ENCODE peak calls at places on chromosome 20, in five cellular contexts. L is heart right ventricle, D is heart left ventricle, T is RWPE2, H is esophagus squamous epithelium. K is an unnamed sample.

GRCh38 chr20:11195899-11196558 is 522.2 kb upstream of the JAG1 start:
- DNase-seq in L (no peak), D (no peak), T (peak; percentile 66), H (no peak), K (peak; percentile 41)

GRCh38 chr20:48584391-48585249 is 243.2 kb downstream of the PREX1 start:
- DNase-seq in L (no peak), D (no peak), T (no peak), H (no peak), K (no peak)

GRCh38 chr20:1935696-1936366 is 40.6 kb downstream of the SIRPA start:
- DNase-seq in L (peak; percentile 77), D (peak; percentile 83), T (no peak), H (no peak), K (no peak)

GRCh38 chr20:63690001-63690897 is 6.2 kb upstream of the TNFRSF6B start:
- DNase-seq in L (no peak), D (peak; percentile 42), T (peak; percentile 85), H (no peak), K (no peak)

GRCh38 chr20:51122931-51123658 is 100.2 kb upstream of the KCNG1 start:
- DNase-seq in L (no peak), D (no peak), T (no peak), H (no peak), K (no peak)

GRCh38 chr20:46058656-46059281 is 29.8 kb downstream of the SLC12A5 start:
- DNase-seq in L (no peak), D (no peak), T (peak; percentile 85), H (no peak), K (no peak)

GRCh38 chr20:54347216-54347833 is 128.1 kb upstream of the DOK5 start:
- DNase-seq in L (no peak), D (no peak), T (no peak), H (no peak), K (no peak)

GRCh38 chr20:3218307-3218988 is 9.2 kb downstream of the ITPA start:
- DNase-seq in L (peak; percentile 72), D (peak; percentile 83), T (peak; percentile 71), H (no peak), K (peak; percentile 24)

GRCh38 chr20:58131581-58132142 is 96.8 kb downstream of the ANKRD60 start:
- DNase-seq in L (no peak), D (no peak), T (peak; percentile 94), H (no peak), K (peak; percentile 16)

GRCh38 chr20:6421321-6422030 is 298.6 kb upstream of the FERMT1 start:
- DNase-seq in L (no peak), D (no peak), T (no peak), H (no peak), K (no peak)

GRCh38 chr20:21106171-21106694 is at the start of gene LINC00237:
- DNase-seq in L (no peak), D (no peak), T (no peak), H (no peak), K (no peak)

GRCh38 chr20:48283470-48284110 is 498.3 kb upstream of the SULF2 start:
- DNase-seq in L (peak; percentile 23), D (no peak), T (peak; percentile 97), H (no peak), K (peak; percentile 79)

GRCh38 chr20:8315639-8316573 is 183.8 kb downstream of the PLCB1 start:
- DNase-seq in L (no peak), D (no peak), T (no peak), H (no peak), K (no peak)

GRCh38 chr20:14925286-14925685 is 587.9 kb upstream of the FLRT3 start:
- DNase-seq in L (no peak), D (no peak), T (no peak), H (no peak), K (peak; percentile 16)

GRCh38 chr20:62573856-62574611 is 68.3 kb upstream of the SLCO4A1 start:
- DNase-seq in L (no peak), D (no peak), T (no peak), H (no peak), K (no peak)
- H3K4me3 ChIP-seq in L (no peak overlapping the region), D (no peak overlapping the region), T (no peak overlapping the region), H (no peak overlapping the region), K (no peak overlapping the region)

GRCh38 chr20:37396520-37397075 is 50.7 kb downstream of the SRC start:
- DNase-seq in L (no peak), D (peak; percentile 44), T (peak; percentile 83), H (no peak), K (no peak)
- TF ChIP-seq CTCF in L (no peak), D (no peak), T (no peak), H (no peak), K (no peak)

GRCh38 chr20:5395932-5396727 is 79.4 kb upstream of the PROKR2 start:
- DNase-seq in L (no peak), D (no peak), T (no peak), H (no peak), K (no peak)
- H3K4me3 ChIP-seq in L (no peak overlapping the region), D (no peak overlapping the region), T (no peak overlapping the region), H (no peak overlapping the region), K (no peak overlapping the region)

GRCh38 chr20:44461142-44461802 is 14.4 kb upstream of the TTPAL start:
- DNase-seq in L (no peak), D (no peak), T (no peak), H (no peak), K (no peak)
- TF ChIP-seq CTCF in L (no peak), D (no peak), T (peak; percentile 90), H (no peak), K (no peak)

GRCh38 chr20:44203161-44203560 is 7.4 kb downstream of the OSER1 start:
- DNase-seq in L (no peak), D (no peak), T (no peak), H (no peak), K (peak; percentile 35)

GRCh38 chr20:44204832-44205215 is 5.7 kb downstream of the OSER1 start:
- DNase-seq in L (no peak), D (no peak), T (no peak), H (no peak), K (no peak)

GRCh38 chr20:44207066-44207723 is 3.4 kb downstream of the OSER1 start:
- DNase-seq in L (no peak), D (no peak), T (no peak), H (no peak), K (peak; percentile 24)

GRCh38 chr20:44206132-44206531 is 4.4 kb downstream of the OSER1 start:
- DNase-seq in L (no peak), D (no peak), T (no peak), H (no peak), K (no peak)

DNA sequence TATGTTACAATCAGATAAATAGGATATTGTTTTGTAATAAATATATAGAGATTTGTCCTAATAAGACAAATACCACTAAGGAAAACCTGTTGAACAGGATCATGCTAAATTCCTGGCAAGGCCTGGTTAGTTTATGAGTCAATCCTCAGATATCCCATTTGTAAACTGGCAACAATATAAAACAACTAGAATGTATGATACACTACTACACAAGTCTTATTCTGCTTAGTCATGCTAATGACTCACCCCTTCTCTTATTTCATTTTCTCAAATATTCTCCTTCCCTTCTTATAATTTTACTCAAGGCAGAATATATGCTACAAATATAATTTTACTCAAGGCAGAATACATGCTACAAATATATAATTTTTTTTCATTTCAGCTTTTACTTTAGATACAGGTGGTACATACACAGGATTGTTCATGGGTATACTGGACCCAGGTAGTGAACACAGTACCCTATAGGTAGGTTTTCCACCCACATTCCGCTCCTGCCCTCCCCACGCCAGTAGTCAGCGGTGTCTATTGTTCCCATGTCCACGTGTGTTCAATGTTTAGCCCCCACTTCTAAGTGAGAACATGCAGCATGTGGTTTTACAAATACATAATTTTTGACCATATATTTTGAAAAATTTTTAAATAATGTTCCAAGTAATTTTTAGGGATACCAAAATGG is 6.3 kb downstream of the OSER1 start:
- DNase-seq in L (no peak), D (no peak), T (peak; percentile 78), H (no peak), K (peak; percentile 95)
- H3K4me3 ChIP-seq in L (no peak overlapping the region), D (no peak overlapping the region), T (no peak overlapping the region), H (no peak overlapping the region), K (no peak overlapping the region)

DNA sequence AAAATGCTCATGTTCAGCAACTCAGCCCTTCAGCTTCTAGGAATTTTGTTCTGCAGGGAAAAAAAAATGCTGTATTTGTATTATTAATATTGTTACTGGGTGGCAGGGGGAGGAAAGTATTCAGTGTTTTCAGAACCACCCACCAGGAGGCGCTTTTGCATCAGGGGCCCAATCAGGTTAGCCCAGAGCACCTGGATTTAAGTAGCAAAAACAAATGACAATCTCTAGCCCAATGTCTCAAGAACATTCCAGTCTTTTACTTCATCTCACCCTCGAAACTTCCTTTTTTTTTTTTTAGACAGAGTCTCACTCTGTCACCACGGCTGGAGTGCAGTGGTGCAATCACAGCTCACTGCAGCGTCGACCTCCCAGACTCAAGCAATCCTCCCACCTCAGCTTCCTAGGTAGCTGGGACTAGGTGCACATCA is 635 bp upstream of the C20orf203 start:
- DNase-seq in L (no peak), D (no peak), T (no peak), H (no peak), K (peak; percentile 65)
- TF ChIP-seq CTCF in L (peak; percentile 74), D (peak; percentile 67), T (peak; percentile 100), H (peak; percentile 73), K (peak; percentile 84)

GRCh38 chr20:22583773-22584629 is at the start of gene FOXA2:
- DNase-seq in L (no peak), D (no peak), T (no peak), H (no peak), K (no peak)
- H3K4me3 ChIP-seq in L (no peak within 1 kb of the TSS), D (no peak within 1 kb of the TSS), T (peak within 1 kb of the TSS; percentile 53), H (peak within 1 kb of the TSS; percentile 29), K (peak within 1 kb of the TSS; percentile 44)